ENCODE peak calls at places on chromosomes 7 and 10, in eight cellular contexts. Y, P, A, D, W, I, R and C are unnamed samples. For H3K4me1, the result is how much of the 10 kb centered on the place peaks cover.

GRCh38 chr7:90210475-90210874 is 1.1 kb upstream of the STEAP2 start:
- DNase-seq in D (no peak), I (peak), A (no peak), W (no peak), Y (no peak), P (no peak), R (no peak), C (no peak)

GRCh38 chr7:2713370-2713769 is 25.4 kb downstream of the AMZ1 start:
- DNase-seq in R (peak), A (no peak), P (peak), D (peak), I (no peak), W (no peak), Y (no peak), C (no peak)

GRCh38 chr10:117946525-117947070 is 100.1 kb downstream of the RAB11FIP2 start:
- DNase-seq in P (no peak), I (peak), A (no peak), W (no peak), D (no peak), R (no peak), Y (no peak), C (no peak)

GRCh38 chr7:77907281-77907680 is 108.7 kb downstream of the PHTF2 start:
- DNase-seq in R (no peak), I (no peak), Y (no peak), D (no peak), P (no peak), W (peak), A (no peak), C (no peak)

GRCh38 chr7:115558186-115558585 is 472.4 kb downstream of the TFEC start:
- DNase-seq in D (no peak), I (peak), Y (no peak), P (no peak), R (no peak), A (no peak), W (no peak), C (no peak)

GRCh38 chr10:129756912-129757861 is 206.9 kb downstream of the EBF3 start:
- DNase-seq in D (no peak), I (no peak), W (no peak), R (peak), Y (no peak), P (no peak), A (peak), C (no peak)

GRCh38 chr7:152115021-152115718 is 89.7 kb downstream of the GALNT11 start:
- DNase-seq in W (no peak), P (no peak), I (no peak), R (no peak), D (no peak), A (no peak), Y (no peak), C (no peak)

GRCh38 chr7:155464183-155464582 is 6.3 kb downstream of the EN2 start:
- DNase-seq in R (no peak), A (no peak), Y (no peak), D (no peak), W (no peak), P (no peak), I (no peak), C (no peak)

GRCh38 chr7:130009848-130010688 is 41.1 kb downstream of the ZC3HC1 start:
- DNase-seq in A (peak), Y (no peak), D (no peak), W (no peak), R (peak), P (peak), I (peak), C (no peak)

GRCh38 chr10:34768261-34768971 is 46.7 kb downstream of the PARD3 start:
- DNase-seq in A (peak), W (no peak), I (peak), R (peak), P (peak), Y (no peak), D (no peak), C (no peak)

GRCh38 chr7:151391358-151391730 is 18.5 kb downstream of the WDR86 start:
- DNase-seq in W (no peak), I (no peak), D (no peak), R (no peak), Y (no peak), P (no peak), A (no peak), C (no peak)

GRCh38 chr10:95241533-95241932 is 47.5 kb downstream of the ACSM6 start:
- DNase-seq in D (no peak), Y (no peak), P (no peak), W (no peak), A (peak), R (no peak), I (no peak), C (no peak)

GRCh38 chr10:27719052-27719451 is 26.6 kb downstream of the MKX start:
- DNase-seq in A (no peak), D (no peak), P (no peak), I (no peak), W (no peak), Y (no peak), R (no peak), C (no peak)
- H3K4me1 ChIP-seq in A (under half), D (under half), P (under half), I (under half), W (under half), Y (under half), R (under half), C (under half)

DNA sequence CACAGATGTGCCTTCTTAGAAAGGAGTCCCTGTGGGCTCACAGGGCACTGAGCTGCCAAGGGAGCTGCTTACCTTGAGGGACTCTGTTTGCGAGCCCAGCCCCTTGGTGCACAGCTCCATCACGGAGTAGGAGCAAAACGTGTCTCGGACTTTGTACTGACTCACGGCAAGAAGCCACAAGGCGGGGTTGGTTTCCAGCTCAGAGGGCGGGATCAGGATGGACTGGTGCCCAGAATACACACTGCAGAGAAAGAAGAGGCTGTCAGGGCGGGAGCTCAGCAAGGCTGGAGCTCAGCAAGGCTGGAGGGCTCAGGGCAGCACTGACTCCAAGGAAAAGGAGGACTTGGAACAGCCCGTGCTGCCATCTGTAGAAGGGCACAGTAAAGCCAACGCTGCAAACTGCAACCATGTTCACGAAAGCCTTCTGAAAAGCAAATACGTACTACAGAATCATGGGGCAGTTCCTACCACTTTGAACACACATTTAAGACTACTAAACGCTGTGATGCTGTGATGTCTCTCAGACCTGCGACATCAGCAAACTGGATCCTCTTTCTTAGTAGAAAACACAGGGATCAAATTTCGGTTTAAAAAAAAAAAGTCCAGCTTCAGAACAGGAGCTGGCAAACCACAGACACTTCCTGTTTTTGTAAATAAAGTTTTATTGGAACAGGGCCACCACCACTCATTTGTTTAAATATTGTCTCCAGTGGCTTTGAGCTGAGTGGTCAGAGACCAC is 194.3 kb downstream of the ZMYND11 start:
- DNase-seq in Y (no peak), D (peak), R (peak), A (peak), I (peak), W (peak), P (peak), C (no peak)
- H3K4me3 ChIP-seq in Y (no peak), D (no peak), R (no peak), A (no peak), I (peak), W (peak), P (no peak), C (no peak)

DNA sequence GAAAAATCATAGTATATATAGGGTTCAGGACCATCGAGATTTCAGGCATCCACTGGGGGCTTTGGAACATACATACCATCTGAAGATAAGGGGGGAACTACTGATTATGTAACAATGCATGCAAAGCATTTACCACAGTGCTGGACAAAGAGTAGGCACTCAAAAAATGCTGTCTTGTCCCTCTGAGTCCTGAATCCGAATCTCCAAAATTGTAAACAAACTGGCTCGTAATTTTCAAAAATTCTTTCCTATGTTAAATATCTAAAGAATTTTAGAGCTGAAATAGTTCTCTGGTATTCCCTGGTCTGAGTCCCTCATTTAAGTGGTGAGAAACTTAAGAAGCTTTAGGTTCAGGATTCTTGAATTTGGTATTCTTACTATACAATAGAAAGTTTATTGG is 167.8 kb upstream of the ASAH2 start:
- DNase-seq in A (no peak), P (no peak), R (no peak), Y (no peak), W (no peak), I (no peak), D (no peak), C (no peak)
- H3K4me1 ChIP-seq in A (under half), P (under half), R (under half), Y (under half), W (under half), I (under half), D (under half), C (under half)

GRCh38 chr7:131326576-131326975 is 1.1 kb upstream of the MKLN1 start:
- DNase-seq in Y (no peak), P (no peak), A (no peak), I (no peak), R (no peak), W (no peak), D (no peak), C (no peak)
- H3K4me3 ChIP-seq in Y (no peak), P (peak), A (no peak), I (peak), R (no peak), W (peak), D (peak), C (no peak)

GRCh38 chr10:71999360-72000072 is 35.3 kb downstream of the CHST3 start:
- DNase-seq in I (no peak), A (peak), P (peak), W (no peak), Y (no peak), D (peak), R (peak), C (no peak)

GRCh38 chr10:71998840-71999194 is 34.6 kb downstream of the CHST3 start:
- DNase-seq in A (peak), I (peak), Y (peak), P (peak), W (no peak), D (no peak), R (peak), C (no peak)

GRCh38 chr10:72002354-72003295 is 38.4 kb downstream of the CHST3 start:
- DNase-seq in R (no peak), D (no peak), Y (no peak), W (no peak), P (no peak), I (no peak), A (no peak), C (no peak)

GRCh38 chr10:72000073-72001025 is 36.2 kb downstream of the CHST3 start:
- DNase-seq in A (no peak), R (no peak), Y (no peak), I (no peak), D (no peak), P (no peak), W (no peak), C (no peak)

GRCh38 chr10:72001026-72001380 is 36.8 kb downstream of the CHST3 start:
- DNase-seq in Y (no peak), R (peak), D (no peak), I (no peak), A (no peak), W (no peak), P (no peak), C (no peak)
- H3K4me1 ChIP-seq in Y (under half), R (under half), D (under half), I (under half), A (half or more), W (under half), P (under half), C (under half)